ENCODE peak calls at places on chromosomes 3 and 15, in nine cellular contexts. X is hepatocyte, P is breast epithelium, F is left ventricle myocardium inferior, C is K562, H is lung, E is Peyer's patch, R is fibroblast of lung, N is mammary epithelial cell. S is an unnamed sample.

GRCh38 chr15:60660290-60661051 is 181.5 kb upstream of the ICE2 start:
- DNase-seq in X (peak; percentile 33), P (no peak), F (no peak), C (no peak), H (no peak), E (no peak), R (peak; percentile 89), N (peak; percentile 72), S (no peak)

GRCh38 chr15:79060175-79060574 is 30.4 kb downstream of the RASGRF1 start:
- DNase-seq in X (no peak), P (no peak), F (no peak), C (no peak), H (no peak), E (no peak), R (no peak), N (no peak), S (no peak)

GRCh38 chr3:186798239-186798638 is 8.0 kb downstream of the RFC4 start:
- DNase-seq in X (no peak), P (no peak), F (no peak), C (no peak), H (no peak), E (no peak), R (no peak), N (no peak), S (no peak)

GRCh38 chr3:154795046-154795445 is 285.1 kb upstream of the MME start:
- DNase-seq in X (no peak), P (no peak), F (no peak), C (no peak), H (no peak), E (no peak), R (no peak), N (no peak), S (no peak)

GRCh38 chr15:93800805-93801204 is 430.6 kb upstream of the MCTP2 start:
- DNase-seq in X (no peak), P (no peak), F (no peak), C (no peak), H (no peak), E (no peak), R (no peak), N (no peak), S (no peak)

GRCh38 chr3:128971421-128971820 is 22.5 kb downstream of the CFAP92 start:
- DNase-seq in X (peak; percentile 50), P (no peak), F (peak; percentile 49), C (no peak), H (peak; percentile 37), E (no peak), R (peak; percentile 73), N (no peak), S (no peak)

GRCh38 chr3:126951561-126951960 is 31.4 kb upstream of the PLXNA1 start:
- DNase-seq in X (no peak), P (no peak), F (peak; percentile 12), C (no peak), H (no peak), E (no peak), R (no peak), N (no peak), S (no peak)

GRCh38 chr15:48112242-48112641 is 8.5 kb upstream of the SLC24A5 start:
- DNase-seq in X (peak; percentile 46), P (no peak), F (no peak), C (no peak), H (no peak), E (no peak), R (peak; percentile 49), N (peak; percentile 12), S (no peak)

GRCh38 chr3:182597621-182598041 is 195.7 kb upstream of the ATP11B start:
- DNase-seq in X (peak; percentile 40), P (no peak), F (no peak), C (no peak), H (no peak), E (no peak), R (no peak), N (peak; percentile 89), S (peak; percentile 43)

GRCh38 chr15:47486051-47486450 is 231.3 kb upstream of the SEMA6D start:
- DNase-seq in X (no peak), P (no peak), F (no peak), C (no peak), H (no peak), E (no peak), R (peak; percentile 35), N (no peak), S (no peak)

GRCh38 chr3:190514163-190515153 is 573 bp downstream of the IL1RAP start:
- DNase-seq in X (peak; percentile 62), P (peak; percentile 53), F (peak; percentile 37), C (no peak), H (peak; percentile 36), E (peak; percentile 31), R (peak; percentile 62), N (peak; percentile 48), S (no peak)

GRCh38 chr15:51917493-51917892 is 54.1 kb downstream of the LEO1 start:
- DNase-seq in X (peak; percentile 26), P (no peak), F (no peak), C (peak; percentile 29), H (peak; percentile 55), E (no peak), R (peak; percentile 42), N (peak; percentile 62), S (peak; percentile 2)

GRCh38 chr3:167887096-167887495 is 151.6 kb downstream of the SERPINI1 start:
- DNase-seq in X (peak; percentile 18), P (no peak), F (no peak), C (no peak), H (no peak), E (no peak), R (peak; percentile 68), N (no peak), S (peak; percentile 14)

GRCh38 chr3:51280171-51280570 is 104.9 kb upstream of the MANF start:
- DNase-seq in X (no peak), P (no peak), F (no peak), C (no peak), H (no peak), E (no peak), R (no peak), N (no peak), S (no peak)

GRCh38 chr15:31271706-31272557 is 54.7 kb upstream of the KLF13 start:
- DNase-seq in X (no peak), P (peak; percentile 17), F (no peak), C (no peak), H (no peak), E (peak; percentile 10), R (no peak), N (no peak), S (no peak)

GRCh38 chr3:149657458-149657795 is 398 bp downstream of the WWTR1 start:
- DNase-seq in X (peak; percentile 80), P (peak; percentile 75), F (peak; percentile 40), C (no peak), H (peak; percentile 44), E (no peak), R (peak; percentile 70), N (no peak), S (no peak)

GRCh38 chr15:82135645-82136044 is 89.8 kb upstream of the MEX3B start:
- DNase-seq in X (no peak), P (no peak), F (no peak), C (no peak), H (no peak), E (no peak), R (peak; percentile 57), N (no peak), S (no peak)

GRCh38 chr3:183312433-183312832 is 59.4 kb downstream of the B3GNT5 start:
- DNase-seq in X (no peak), P (no peak), F (no peak), C (no peak), H (no peak), E (no peak), R (no peak), N (peak; percentile 36), S (no peak)

GRCh38 chr3:169297214-169297613 is 366.3 kb downstream of the MECOM start:
- DNase-seq in X (no peak), P (no peak), F (no peak), C (no peak), H (no peak), E (no peak), R (no peak), N (no peak), S (no peak)
- TF ChIP-seq CTCF in X (no peak), P (no peak), F (no peak), C (no peak), H (no peak), E (no peak), R (no peak), N (no peak), S (no peak)

DNA sequence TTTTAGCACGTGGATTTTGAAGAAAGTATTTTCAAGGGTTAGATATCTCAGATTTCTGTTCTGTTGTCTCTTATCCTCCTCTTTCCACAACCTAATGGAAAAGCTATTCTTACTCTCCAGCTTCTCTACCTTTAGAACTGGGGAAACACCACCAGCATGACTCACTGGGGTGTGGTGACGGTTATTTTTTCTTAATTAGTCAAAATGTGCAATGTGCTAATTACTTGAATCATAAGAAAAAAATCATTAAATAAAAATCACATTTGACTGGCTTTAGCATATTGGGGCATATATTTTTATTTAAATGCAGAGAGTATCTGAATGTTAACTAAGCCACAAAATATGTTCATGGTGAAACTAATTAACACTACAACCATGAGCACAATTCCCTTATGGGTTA is 570.7 kb upstream of the AGTR1 start:
- DNase-seq in X (no peak), P (no peak), F (no peak), C (no peak), H (no peak), E (no peak), R (no peak), N (no peak), S (no peak)
- H3K27me3 ChIP-seq in X (no peaks in the 10 kb centered on the region), P (no peaks in the 10 kb centered on the region), F (no peaks in the 10 kb centered on the region), C (no peaks in the 10 kb centered on the region), H (no peaks in the 10 kb centered on the region), E (no peaks in the 10 kb centered on the region), R (no peaks in the 10 kb centered on the region), N (no peaks in the 10 kb centered on the region), S (no peaks in the 10 kb centered on the region)

GRCh38 chr15:57375827-57376694 is at the start of gene CGNL1:
- DNase-seq in X (peak; percentile 77), P (no peak), F (peak; percentile 39), C (peak; percentile 59), H (no peak), E (no peak), R (no peak), N (no peak), S (no peak)
- H3K4me3 ChIP-seq in X (peak within 1 kb of the TSS; percentile 62), P (peak within 1 kb of the TSS; percentile 83), F (peak within 1 kb of the TSS; percentile 74), C (no peak within 1 kb of the TSS), H (peak within 1 kb of the TSS; percentile 52), E (peak within 1 kb of the TSS; percentile 74), R (peak within 1 kb of the TSS; percentile 14), N (peak within 1 kb of the TSS; percentile 42), S (peak within 1 kb of the TSS; percentile 74)

GRCh38 chr3:53178246-53178645 is 17.2 kb downstream of the PRKCD start:
- DNase-seq in X (no peak), P (no peak), F (no peak), C (no peak), H (no peak), E (no peak), R (no peak), N (no peak), S (no peak)

GRCh38 chr3:53179580-53179979 is 18.6 kb downstream of the PRKCD start:
- DNase-seq in X (no peak), P (no peak), F (no peak), C (no peak), H (no peak), E (no peak), R (no peak), N (no peak), S (no peak)

GRCh38 chr3:53173107-53173506 is 12.1 kb downstream of the PRKCD start:
- DNase-seq in X (no peak), P (no peak), F (no peak), C (no peak), H (no peak), E (no peak), R (no peak), N (no peak), S (no peak)

GRCh38 chr3:53174346-53175250 is 13.6 kb downstream of the PRKCD start:
- DNase-seq in X (no peak), P (no peak), F (no peak), C (no peak), H (no peak), E (peak; percentile 47), R (no peak), N (no peak), S (no peak)

GRCh38 chr3:53175613-53176537 is 14.9 kb downstream of the PRKCD start:
- DNase-seq in X (no peak), P (no peak), F (no peak), C (no peak), H (no peak), E (no peak), R (no peak), N (no peak), S (no peak)
- TF ChIP-seq CTCF in X (no peak), P (no peak), F (no peak), C (no peak), H (no peak), E (no peak), R (no peak), N (no peak), S (no peak)

S was measured in kidney epithelial cell.